ENCODE peak calls at places on chromosomes 13 and 19, in five cellular contexts. One of them, this sample, is unnamed.

GRCh38 chr19:47663911-47664771 is 49.1 kb upstream of the EHD2 start:
- DNase-seq in A549: peak; percentile 77
- DNase-seq in K562: peak; percentile 49
- DNase-seq in GM12878: no peak
- DNase-seq in HepG2: peak; percentile 59
- DNase-seq in this sample: no peak

GRCh38 chr19:10643968-10644290 is 10.2 kb upstream of the ILF3 start:
- DNase-seq in A549: no peak
- DNase-seq in K562: peak; percentile 6
- DNase-seq in GM12878: no peak
- DNase-seq in HepG2: no peak
- DNase-seq in this sample: no peak

GRCh38 chr13:107099661-107100060 is 531.7 kb upstream of the ARGLU1 start:
- DNase-seq in A549: no peak
- DNase-seq in K562: no peak
- DNase-seq in GM12878: no peak
- DNase-seq in HepG2: no peak
- DNase-seq in this sample: no peak

GRCh38 chr13:43289458-43290255 is 266.3 kb downstream of the DNAJC15 start:
- DNase-seq in A549: no peak
- DNase-seq in K562: no peak
- DNase-seq in GM12878: no peak
- DNase-seq in HepG2: no peak
- DNase-seq in this sample: no peak

GRCh38 chr13:46184277-46184699 is 2.3 kb upstream of the LCP1 start:
- DNase-seq in A549: peak; percentile 22
- DNase-seq in K562: peak; percentile 50
- DNase-seq in GM12878: no peak
- DNase-seq in HepG2: peak; percentile 28
- DNase-seq in this sample: peak; percentile 81

GRCh38 chr19:13120817-13121216 is 2.8 kb downstream of the NACC1 start:
- DNase-seq in A549: no peak
- DNase-seq in K562: no peak
- DNase-seq in GM12878: no peak
- DNase-seq in HepG2: no peak
- DNase-seq in this sample: no peak

GRCh38 chr19:34253711-34254551 is 423 bp upstream of the GARRE1 start:
- DNase-seq in A549: no peak
- DNase-seq in K562: no peak
- DNase-seq in GM12878: no peak
- DNase-seq in HepG2: peak; percentile 66
- DNase-seq in this sample: peak; percentile 96

GRCh38 chr19:51640371-51640770 is 6.3 kb downstream of the SIGLEC14 start:
- DNase-seq in A549: no peak
- DNase-seq in K562: no peak
- DNase-seq in GM12878: no peak
- DNase-seq in HepG2: no peak
- DNase-seq in this sample: no peak

GRCh38 chr19:1566392-1567115 is 1.6 kb downstream of the MEX3D start:
- DNase-seq in A549: peak; percentile 69
- DNase-seq in K562: peak; percentile 65
- DNase-seq in GM12878: no peak
- DNase-seq in HepG2: peak; percentile 40
- DNase-seq in this sample: peak; percentile 89

GRCh38 chr13:30739646-30740642 is 4.6 kb downstream of the ALOX5AP start:
- DNase-seq in A549: peak; percentile 11
- DNase-seq in K562: no peak
- DNase-seq in GM12878: peak; percentile 76
- DNase-seq in HepG2: no peak
- DNase-seq in this sample: no peak

GRCh38 chr13:95246292-95247082 is 54.8 kb downstream of the ABCC4 start:
- DNase-seq in A549: no peak
- DNase-seq in K562: no peak
- DNase-seq in GM12878: no peak
- DNase-seq in HepG2: no peak
- DNase-seq in this sample: no peak

GRCh38 chr19:4878491-4878968 is 11.1 kb upstream of the PLIN3 start:
- DNase-seq in A549: no peak
- DNase-seq in K562: peak; percentile 12
- DNase-seq in GM12878: no peak
- DNase-seq in HepG2: no peak
- DNase-seq in this sample: peak; percentile 60

GRCh38 chr19:7864719-7865074 is 9.5 kb downstream of the PRR36 start:
- DNase-seq in A549: no peak
- DNase-seq in K562: no peak
- DNase-seq in GM12878: no peak
- DNase-seq in HepG2: no peak
- DNase-seq in this sample: no peak

GRCh38 chr13:73220966-73221720 is 162.3 kb downstream of the KLF5 start:
- DNase-seq in A549: peak; percentile 25
- DNase-seq in K562: no peak
- DNase-seq in GM12878: no peak
- DNase-seq in HepG2: no peak
- DNase-seq in this sample: no peak

GRCh38 chr19:37564624-37565369 is 29.8 kb downstream of the ZNF571 start:
- DNase-seq in A549: no peak
- DNase-seq in K562: no peak
- DNase-seq in GM12878: no peak
- DNase-seq in HepG2: no peak
- DNase-seq in this sample: peak; percentile 27

GRCh38 chr13:99280166-99280565 is 22.0 kb upstream of the GPR18 start:
- DNase-seq in A549: no peak
- DNase-seq in K562: no peak
- DNase-seq in GM12878: no peak
- DNase-seq in HepG2: no peak
- DNase-seq in this sample: no peak

GRCh38 chr13:114118086-114118762 is 14.2 kb downstream of the RASA3 start:
- DNase-seq in A549: peak; percentile 56
- DNase-seq in K562: no peak
- DNase-seq in GM12878: no peak
- DNase-seq in HepG2: peak; percentile 62
- DNase-seq in this sample: no peak

GRCh38 chr19:16342002-16342715 is 17.5 kb downstream of the KLF2 start:
- DNase-seq in A549: no peak
- DNase-seq in K562: no peak
- DNase-seq in GM12878: peak; percentile 76
- DNase-seq in HepG2: no peak
- DNase-seq in this sample: no peak

GRCh38 chr19:37467608-37468090 is 405 bp upstream of the ZNF569 start:
- DNase-seq in A549: no peak
- DNase-seq in K562: no peak
- DNase-seq in GM12878: no peak
- DNase-seq in HepG2: no peak
- DNase-seq in this sample: no peak

GRCh38 chr13:42474954-42475353 is 99.0 kb upstream of the TNFSF11 start:
- DNase-seq in A549: no peak
- DNase-seq in K562: no peak
- DNase-seq in GM12878: no peak
- DNase-seq in HepG2: no peak
- DNase-seq in this sample: no peak

GRCh38 chr13:112928958-112929777 is 39.8 kb upstream of the MCF2L start:
- DNase-seq in A549: no peak
- DNase-seq in K562: no peak
- DNase-seq in GM12878: no peak
- DNase-seq in HepG2: peak; percentile 78
- DNase-seq in this sample: no peak

GRCh38 chr19:42024622-42025111 is 30.6 kb upstream of the ATP1A3 start:
- DNase-seq in A549: no peak
- DNase-seq in K562: no peak
- DNase-seq in GM12878: no peak
- DNase-seq in HepG2: no peak
- DNase-seq in this sample: no peak

GRCh38 chr13:102846261-102847015 is 606 bp downstream of the ERCC5 start:
- DNase-seq in A549: peak; percentile 21
- DNase-seq in K562: no peak
- DNase-seq in GM12878: no peak
- DNase-seq in HepG2: peak; percentile 21
- DNase-seq in this sample: peak; percentile 36

GRCh38 chr13:96781141-96781540 is 213.1 kb downstream of the OXGR1 start:
- DNase-seq in A549: no peak
- DNase-seq in K562: no peak
- DNase-seq in GM12878: no peak
- DNase-seq in HepG2: no peak
- DNase-seq in this sample: no peak

GRCh38 chr19:46296722-46297431 is at the start of gene HIF3A:
- DNase-seq in A549: no peak
- DNase-seq in K562: peak; percentile 44
- DNase-seq in GM12878: no peak
- DNase-seq in HepG2: no peak
- DNase-seq in this sample: peak; percentile 99

GRCh38 chr19:5352229-5352763 is 11.7 kb upstream of the PTPRS start:
- DNase-seq in A549: peak; percentile 41
- DNase-seq in K562: no peak
- DNase-seq in GM12878: no peak
- DNase-seq in HepG2: no peak
- DNase-seq in this sample: peak; percentile 68

GRCh38 chr19:49362048-49362925 is at the start of gene TEAD2:
- DNase-seq in A549: peak; percentile 55
- DNase-seq in K562: peak; percentile 80
- DNase-seq in GM12878: no peak
- DNase-seq in HepG2: peak; percentile 32
- DNase-seq in this sample: peak; percentile 89

GRCh38 chr13:84985860-84986259 is 813.4 kb downstream of the SLITRK6 start:
- DNase-seq in A549: peak; percentile 3
- DNase-seq in K562: no peak
- DNase-seq in GM12878: no peak
- DNase-seq in HepG2: no peak
- DNase-seq in this sample: peak; percentile 34

GRCh38 chr13:50580684-50581305 is 262.7 kb downstream of the DLEU7 start:
- DNase-seq in A549: no peak
- DNase-seq in K562: no peak
- DNase-seq in GM12878: no peak
- DNase-seq in HepG2: no peak
- DNase-seq in this sample: no peak

GRCh38 chr13:23722726-23723453 is 152.7 kb downstream of the TNFRSF19 start:
- DNase-seq in A549: no peak
- DNase-seq in K562: no peak
- DNase-seq in GM12878: no peak
- DNase-seq in HepG2: peak; percentile 82
- DNase-seq in this sample: no peak

GRCh38 chr13:23723463-23723862 is 153.3 kb downstream of the TNFRSF19 start:
- DNase-seq in A549: no peak
- DNase-seq in K562: no peak
- DNase-seq in GM12878: no peak
- DNase-seq in HepG2: no peak
- DNase-seq in this sample: no peak

GRCh38 chr13:23725922-23726321 is 155.7 kb downstream of the TNFRSF19 start:
- DNase-seq in A549: no peak
- DNase-seq in K562: no peak
- DNase-seq in GM12878: no peak
- DNase-seq in HepG2: no peak
- DNase-seq in this sample: no peak

GRCh38 chr13:23728807-23729206 is 158.6 kb downstream of the TNFRSF19 start:
- DNase-seq in A549: no peak
- DNase-seq in K562: no peak
- DNase-seq in GM12878: no peak
- DNase-seq in HepG2: no peak
- DNase-seq in this sample: no peak

GRCh38 chr13:23724196-23724970 is 154.2 kb downstream of the TNFRSF19 start:
- DNase-seq in A549: no peak
- DNase-seq in K562: no peak
- DNase-seq in GM12878: no peak
- DNase-seq in HepG2: no peak
- DNase-seq in this sample: peak; percentile 21
- TF ChIP-seq JUNB in A549: no peak
- TF ChIP-seq JUNB in K562: no peak
- TF ChIP-seq JUNB in GM12878: no peak
- TF ChIP-seq JUNB in HepG2: no peak
- TF ChIP-seq JUNB in this sample: no peak

GRCh38 chr19:15231256-15231655 is 992 bp downstream of the EPHX3 start:
- DNase-seq in A549: no peak
- DNase-seq in K562: no peak
- DNase-seq in GM12878: no peak
- DNase-seq in HepG2: no peak
- DNase-seq in this sample: no peak
- TF ChIP-seq JUNB in A549: no peak
- TF ChIP-seq JUNB in K562: no peak
- TF ChIP-seq JUNB in GM12878: no peak
- TF ChIP-seq JUNB in HepG2: no peak
- TF ChIP-seq JUNB in this sample: no peak

GRCh38 chr13:19561585-19561984 is 253 bp upstream of the TPTE2 start:
- DNase-seq in A549: no peak
- DNase-seq in K562: no peak
- DNase-seq in GM12878: no peak
- DNase-seq in HepG2: no peak
- DNase-seq in this sample: no peak
- TF ChIP-seq JUNB in A549: no peak
- TF ChIP-seq JUNB in K562: no peak
- TF ChIP-seq JUNB in GM12878: no peak
- TF ChIP-seq JUNB in HepG2: no peak
- TF ChIP-seq JUNB in this sample: no peak

GRCh38 chr13:79648191-79648590 is 167.2 kb downstream of the NDFIP2 start:
- DNase-seq in A549: no peak
- DNase-seq in K562: no peak
- DNase-seq in GM12878: no peak
- DNase-seq in HepG2: no peak
- DNase-seq in this sample: no peak

GRCh38 chr13:79646880-79647279 is 165.9 kb downstream of the NDFIP2 start:
- DNase-seq in A549: no peak
- DNase-seq in K562: no peak
- DNase-seq in GM12878: no peak
- DNase-seq in HepG2: no peak
- DNase-seq in this sample: no peak

GRCh38 chr13:79642596-79642995 is 161.6 kb downstream of the NDFIP2 start:
- DNase-seq in A549: no peak
- DNase-seq in K562: no peak
- DNase-seq in GM12878: no peak
- DNase-seq in HepG2: no peak
- DNase-seq in this sample: peak; percentile 7

GRCh38 chr13:79645569-79645968 is 164.6 kb downstream of the NDFIP2 start:
- DNase-seq in A549: no peak
- DNase-seq in K562: no peak
- DNase-seq in GM12878: no peak
- DNase-seq in HepG2: no peak
- DNase-seq in this sample: no peak

DNA sequence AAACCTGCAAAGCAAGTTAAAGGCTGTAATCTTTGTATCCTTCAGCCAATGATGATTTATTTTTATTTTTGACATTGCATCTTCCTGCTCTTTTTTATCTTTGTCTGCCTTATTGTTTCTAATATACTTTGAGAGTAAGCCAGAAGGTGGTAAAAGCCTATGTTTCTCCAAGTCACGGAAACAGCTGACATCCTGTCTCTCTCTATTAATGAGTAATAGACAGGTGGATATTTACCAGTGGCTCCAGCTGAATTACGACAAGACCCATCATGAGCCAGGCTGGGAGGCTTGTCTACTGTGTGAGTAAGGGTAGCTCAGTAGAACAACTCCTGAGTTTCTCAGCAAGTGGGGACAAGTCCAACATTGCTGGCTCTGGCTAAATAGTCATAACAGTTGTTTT is 166.6 kb downstream of the NDFIP2 start:
- DNase-seq in A549: no peak
- DNase-seq in K562: no peak
- DNase-seq in GM12878: no peak
- DNase-seq in HepG2: no peak
- DNase-seq in this sample: no peak
- TF ChIP-seq JUNB in A549: no peak
- TF ChIP-seq JUNB in K562: no peak
- TF ChIP-seq JUNB in GM12878: no peak
- TF ChIP-seq JUNB in HepG2: no peak
- TF ChIP-seq JUNB in this sample: no peak